ENCODE peak calls at places on chromosome X, in four cellular contexts. L is MM.1S, E is OCI-LY7, U is PC-3. X is an unnamed sample.

GRCh38 chrX:108199691-108200090 is 108.1 kb downstream of the ATG4A start:
- DNase-seq in L (peak; percentile 29), E (peak; percentile 7), U (peak; percentile 77), X (peak; percentile 22)

GRCh38 chrX:46916273-46916672 is 4.1 kb downstream of the JADE3 start:
- DNase-seq in L (no peak), E (no peak), U (no peak), X (no peak)

GRCh38 chrX:8204169-8204935 is 33.3 kb upstream of the VCX2 start:
- DNase-seq in L (no peak), E (no peak), U (peak; percentile 56), X (no peak)

GRCh38 chrX:35040871-35041270 is 98.3 kb downstream of the FAM47B start:
- DNase-seq in L (no peak), E (no peak), U (no peak), X (peak; percentile 50)

GRCh38 chrX:45198301-45198700 is 2.4 kb downstream of the DIPK2B start:
- DNase-seq in L (no peak), E (no peak), U (no peak), X (no peak)

GRCh38 chrX:71911731-71912050 is 1.0 kb downstream of the NHSL2 start:
- DNase-seq in L (no peak), E (no peak), U (no peak), X (no peak)

GRCh38 chrX:29136904-29137303 is 549.7 kb downstream of the IL1RAPL1 start:
- DNase-seq in L (no peak), E (no peak), U (no peak), X (no peak)

GRCh38 chrX:130801901-130802300 is 101.1 kb downstream of the ENOX2 start:
- DNase-seq in L (no peak), E (no peak), U (no peak), X (peak; percentile 17)

GRCh38 chrX:109481986-109482385 is at the start of gene GUCY2F:
- DNase-seq in L (no peak), E (no peak), U (no peak), X (no peak)
- H2AFZ ChIP-seq in L (no peak within 1 kb of the TSS), E (no peak within 1 kb of the TSS), U (no peak within 1 kb of the TSS), X (no peak within 1 kb of the TSS)

DNA sequence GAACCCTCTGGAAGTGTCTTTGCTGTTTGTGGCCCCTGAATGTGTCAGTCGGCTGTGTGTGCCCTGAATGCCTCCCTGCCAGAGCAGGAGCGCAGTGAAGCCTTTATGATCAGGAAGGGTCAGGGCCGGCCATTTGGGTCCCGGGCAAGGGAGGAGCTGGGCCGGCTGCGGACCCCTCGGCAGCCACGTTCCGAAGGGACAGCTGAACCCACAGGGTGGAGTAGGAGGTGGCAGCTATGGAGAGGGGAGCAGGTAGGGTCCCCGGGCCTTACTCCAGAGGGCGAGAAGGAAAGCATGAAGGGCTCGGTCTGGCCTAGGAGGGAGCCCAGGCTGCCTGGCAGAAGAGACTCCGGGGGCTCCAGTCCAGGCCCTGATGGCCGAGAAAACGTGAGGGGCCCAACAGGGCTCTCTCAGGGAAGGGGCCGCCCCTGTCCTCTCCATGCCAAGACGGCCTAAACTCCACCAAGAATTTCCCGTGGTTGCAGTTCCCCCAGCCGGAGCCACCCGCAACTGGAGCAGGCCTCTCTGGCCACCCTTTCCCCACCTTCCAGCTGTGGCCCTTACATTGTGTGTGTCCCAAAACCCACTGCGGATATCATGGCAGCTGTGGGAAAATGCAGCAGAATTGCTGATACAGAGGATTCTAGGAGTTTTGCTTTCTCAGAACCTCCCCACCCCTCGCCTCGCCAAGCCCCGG is 182.2 kb upstream of the STK26 start:
- DNase-seq in L (no peak), E (no peak), U (no peak), X (no peak)
- H2AFZ ChIP-seq in L (peak overlapping the region; percentile 87), E (no peak overlapping the region), U (peak overlapping the region; percentile 95), X (no peak overlapping the region)

GRCh38 chrX:70592091-70592490 is 147.5 kb downstream of the DLG3 start:
- DNase-seq in L (no peak), E (no peak), U (peak; percentile 88), X (peak; percentile 63)
- H2AFZ ChIP-seq in L (no peak overlapping the region), E (no peak overlapping the region), U (no peak overlapping the region), X (no peak overlapping the region)

GRCh38 chrX:14865201-14865600 is 7.7 kb downstream of the FANCB start:
- DNase-seq in L (no peak), E (no peak), U (no peak), X (peak; percentile 41)
- H2AFZ ChIP-seq in L (no peak overlapping the region), E (no peak overlapping the region), U (no peak overlapping the region), X (no peak overlapping the region)

GRCh38 chrX:2484232-2484631 is 16.5 kb downstream of the DHRSX start:
- DNase-seq in L (no peak), E (no peak), U (no peak), X (no peak)

GRCh38 chrX:2484721-2485459 is 15.9 kb downstream of the DHRSX start:
- DNase-seq in L (no peak), E (no peak), U (no peak), X (peak; percentile 54)

GRCh38 chrX:2485789-2486345 is 14.9 kb downstream of the DHRSX start:
- DNase-seq in L (no peak), E (no peak), U (no peak), X (no peak)

GRCh38 chrX:2486476-2487133 is 14.2 kb downstream of the DHRSX start:
- DNase-seq in L (no peak), E (no peak), U (no peak), X (no peak)

DNA sequence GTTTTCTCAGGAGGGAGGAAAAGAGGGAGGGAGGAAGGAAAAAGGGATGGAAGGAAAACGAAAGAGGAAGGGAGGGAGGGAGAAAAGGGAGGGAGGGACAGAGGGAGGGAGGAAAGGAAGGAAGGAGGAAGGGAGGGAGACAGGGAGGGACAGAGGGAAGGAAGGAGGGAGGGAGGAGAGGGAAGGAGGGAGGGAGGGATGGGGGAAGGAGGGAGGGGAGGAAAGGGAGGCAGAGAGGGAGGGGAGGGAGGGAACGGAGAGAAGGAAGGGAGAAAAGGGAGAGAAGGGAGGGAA is 15.4 kb downstream of the DHRSX start:
- DNase-seq in L (no peak), E (no peak), U (no peak), X (peak; percentile 14)
- H2AFZ ChIP-seq in L (no peak overlapping the region), E (no peak overlapping the region), U (no peak overlapping the region), X (peak overlapping the region; percentile 53)

GRCh38 chrX:2533424-2533823 is 32.6 kb upstream of the DHRSX start:
- DNase-seq in L (no peak), E (no peak), U (no peak), X (no peak)
- H2AFZ ChIP-seq in L (no peak overlapping the region), E (peak overlapping the region; percentile 2), U (no peak overlapping the region), X (no peak overlapping the region)

GRCh38 chrX:16175329-16175728 is 8.0 kb downstream of the MAGEB17 start:
- DNase-seq in L (no peak), E (no peak), U (no peak), X (no peak)
- H2AFZ ChIP-seq in L (no peak overlapping the region), E (no peak overlapping the region), U (no peak overlapping the region), X (no peak overlapping the region)

GRCh38 chrX:43654431-43655150 is 1.5 kb upstream of the MAOA start:
- DNase-seq in L (peak; percentile 88), E (peak; percentile 89), U (peak; percentile 93), X (peak; percentile 77)
- H2AFZ ChIP-seq in L (peak overlapping the region; percentile 65), E (peak overlapping the region; percentile 50), U (peak overlapping the region; percentile 99), X (peak overlapping the region; percentile 77)

GRCh38 chrX:56762707-56763555 is 33.9 kb downstream of the NBDY start:
- DNase-seq in L (peak; percentile 39), E (no peak), U (no peak), X (no peak)
- H2AFZ ChIP-seq in L (peak overlapping the region; percentile 45), E (no peak overlapping the region), U (no peak overlapping the region), X (no peak overlapping the region)